ENCODE peak calls at places on chromosomes 16 and 17, in six cellular contexts. Q, G, X, R, P and A are unnamed samples.

GRCh38 chr17:21125862-21126261 is 902 bp upstream of the DHRS7B start:
- DNase-seq in Q (no peak), G (no peak), X (no peak), R (no peak), P (no peak), A (no peak)

GRCh38 chr17:33871720-33872535 is 383.2 kb upstream of the CCL2 start:
- DNase-seq in Q (no peak), G (no peak), X (no peak), R (no peak), P (peak; percentile 59), A (no peak)

GRCh38 chr17:7294614-7295153 is at the start of gene YBX2:
- DNase-seq in Q (no peak), G (peak; percentile 100), X (peak; percentile 7), R (peak; percentile 12), P (peak; percentile 66), A (peak; percentile 97)

GRCh38 chr16:8645141-8645521 is 23.6 kb downstream of the METTL22 start:
- DNase-seq in Q (no peak), G (no peak), X (no peak), R (no peak), P (no peak), A (no peak)

GRCh38 chr17:82787081-82787848 is 35.4 kb downstream of the TBCD start:
- DNase-seq in Q (no peak), G (no peak), X (no peak), R (no peak), P (peak; percentile 48), A (no peak)

GRCh38 chr17:36001109-36001735 is at the start of gene CCL15:
- DNase-seq in Q (no peak), G (peak; percentile 25), X (no peak), R (no peak), P (no peak), A (no peak)

GRCh38 chr17:37815516-37815915 is 70.7 kb upstream of the HNF1B start:
- DNase-seq in Q (no peak), G (no peak), X (no peak), R (no peak), P (no peak), A (no peak)

GRCh38 chr17:43578699-43579569 is 32.8 kb upstream of the ETV4 start:
- DNase-seq in Q (no peak), G (peak; percentile 70), X (peak; percentile 85), R (peak; percentile 81), P (peak; percentile 90), A (no peak)

GRCh38 chr16:54135361-54136275 is 151.0 kb downstream of the IRX3 start:
- DNase-seq in Q (no peak), G (no peak), X (peak; percentile 68), R (peak; percentile 59), P (peak; percentile 83), A (no peak)

DNA sequence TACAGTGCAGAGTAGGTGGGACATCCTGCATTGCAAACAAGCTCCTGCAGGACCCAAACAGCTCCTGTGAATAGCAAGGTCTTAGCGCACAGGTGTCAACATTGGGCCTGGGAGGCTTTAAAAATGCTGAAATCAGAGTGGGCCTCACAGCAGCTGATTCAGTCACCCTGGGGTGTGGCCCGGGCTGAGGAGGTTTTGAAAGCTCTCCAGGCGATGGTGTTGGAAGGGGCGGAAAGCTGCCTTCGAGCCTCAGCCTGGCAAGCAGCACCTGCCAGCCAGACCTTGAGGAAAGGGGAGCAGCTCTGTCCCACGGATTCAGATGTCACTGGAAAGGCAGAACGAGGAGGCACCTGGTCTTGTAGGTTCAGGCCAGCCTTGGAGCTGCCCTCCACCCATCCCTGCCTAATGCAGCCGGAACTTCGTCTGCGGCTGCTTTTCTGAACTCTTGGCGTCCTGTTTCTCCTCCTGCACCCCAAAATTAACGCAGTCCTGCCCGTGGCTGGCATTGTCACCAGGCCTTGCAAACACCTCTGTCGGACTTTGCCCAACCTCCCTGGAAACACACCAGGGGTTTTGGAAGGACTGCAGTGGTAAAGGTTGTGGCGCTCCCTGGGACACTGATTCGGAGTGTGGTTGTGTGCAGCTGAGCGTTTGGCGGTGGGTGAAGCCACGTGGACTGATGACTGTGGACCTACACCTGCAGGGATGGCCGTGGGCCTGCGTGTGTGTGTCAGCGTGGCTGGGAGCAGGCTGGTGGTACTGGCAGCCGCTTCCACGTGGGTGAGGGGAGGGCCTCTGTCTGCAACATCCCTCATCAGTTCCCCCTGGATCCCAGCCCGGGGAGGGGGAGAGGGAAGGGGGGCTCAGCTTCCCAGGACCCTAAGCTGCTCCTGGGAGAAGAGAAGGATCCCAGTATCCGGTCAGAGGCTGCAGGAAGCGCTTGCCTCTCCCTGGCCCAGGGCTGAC is 3.4 kb downstream of the NECAB2 start:
- DNase-seq in Q (no peak), G (no peak), X (no peak), R (no peak), P (no peak), A (no peak)
- H3K14ac ChIP-seq in Q (peak overlapping the region; percentile 79), G (no peak overlapping the region), X (no peak overlapping the region), R (no peak overlapping the region), P (no peak overlapping the region), A (no peak overlapping the region)

DNA sequence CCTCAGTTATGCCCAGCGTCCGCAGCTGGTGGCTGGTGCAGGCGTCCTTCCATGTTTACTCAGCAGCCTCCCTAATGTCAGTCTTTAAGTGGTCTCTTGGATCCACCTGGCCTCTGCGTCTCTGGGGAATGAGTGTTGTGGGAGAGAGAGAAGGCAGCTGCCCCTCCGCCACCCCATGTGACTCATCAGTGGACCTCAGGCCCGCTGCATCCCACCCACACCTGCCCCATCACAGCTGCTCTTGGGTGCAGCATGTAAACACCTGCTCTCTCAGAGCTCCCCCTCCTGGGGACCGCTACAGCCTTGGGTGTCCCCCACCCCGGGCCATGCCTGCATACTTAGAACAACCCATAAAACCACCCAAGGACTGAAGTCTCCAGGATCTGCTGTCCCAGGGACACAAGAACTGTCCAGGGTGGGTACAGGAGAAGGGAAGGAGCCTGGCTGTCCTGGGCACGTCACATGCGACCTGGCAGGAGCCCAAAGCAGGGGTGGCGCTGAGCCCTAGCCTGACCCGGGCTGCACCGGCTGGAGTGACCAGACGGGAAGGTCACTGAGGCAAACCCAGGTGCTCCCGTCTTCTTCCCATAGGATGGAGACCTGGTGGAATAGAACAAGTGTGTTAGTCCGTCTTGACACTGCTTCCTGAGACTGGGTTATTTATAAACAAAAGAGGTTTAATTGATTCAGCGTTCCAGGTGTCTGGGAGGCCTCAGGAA is 4.2 kb downstream of the C16orf90 start:
- DNase-seq in Q (no peak), G (no peak), X (no peak), R (no peak), P (no peak), A (no peak)
- H3K14ac ChIP-seq in Q (no peak overlapping the region), G (no peak overlapping the region), X (no peak overlapping the region), R (no peak overlapping the region), P (no peak overlapping the region), A (no peak overlapping the region)

GRCh38 chr16:71666264-71666663 is 40.3 kb downstream of the MARVELD3 start:
- DNase-seq in Q (no peak), G (no peak), X (no peak), R (no peak), P (no peak), A (no peak)
- H3K14ac ChIP-seq in Q (no peak overlapping the region), G (no peak overlapping the region), X (no peak overlapping the region), R (no peak overlapping the region), P (no peak overlapping the region), A (no peak overlapping the region)

GRCh38 chr17:40993856-40994255 is at the start of gene KRTAP3-3:
- DNase-seq in Q (no peak), G (no peak), X (no peak), R (no peak), P (no peak), A (no peak)

GRCh38 chr17:40996829-40997228 is 2.9 kb upstream of the KRTAP3-3 start:
- DNase-seq in Q (no peak), G (no peak), X (no peak), R (no peak), P (no peak), A (no peak)

GRCh38 chr17:40992666-40993065 is 1.3 kb downstream of the KRTAP3-3 start:
- DNase-seq in Q (no peak), G (no peak), X (no peak), R (no peak), P (no peak), A (no peak)

GRCh38 chr17:40993084-40993483 is 880 bp downstream of the KRTAP3-3 start:
- DNase-seq in Q (no peak), G (no peak), X (no peak), R (no peak), P (no peak), A (no peak)

DNA sequence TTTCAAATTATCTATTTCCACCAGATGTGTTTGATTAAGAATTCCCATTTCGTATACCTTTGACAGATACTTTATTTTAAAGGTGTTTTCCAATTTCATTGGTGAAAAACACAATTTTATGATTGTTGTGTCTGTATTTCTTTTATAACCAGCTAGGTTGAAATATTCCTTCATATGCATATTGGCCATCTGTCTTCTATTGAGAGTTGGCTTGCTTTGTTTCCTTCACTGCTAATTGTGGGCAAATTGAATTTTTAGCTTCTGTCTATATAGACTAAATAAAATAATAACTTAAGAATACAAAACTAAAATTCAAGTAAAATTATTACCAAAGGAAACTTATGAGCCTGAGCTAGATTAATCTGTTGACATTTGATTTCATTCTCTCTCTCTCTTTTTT is 1.2 kb upstream of the KRTAP3-3 start:
- DNase-seq in Q (no peak), G (no peak), X (no peak), R (no peak), P (no peak), A (no peak)
- H3K14ac ChIP-seq in Q (no peak overlapping the region), G (no peak overlapping the region), X (no peak overlapping the region), R (no peak overlapping the region), P (no peak overlapping the region), A (no peak overlapping the region)

GRCh38 chr17:62692159-62692651 is 64.7 kb downstream of the MRC2 start:
- DNase-seq in Q (no peak), G (peak; percentile 36), X (no peak), R (no peak), P (no peak), A (no peak)
- H3K14ac ChIP-seq in Q (no peak overlapping the region), G (no peak overlapping the region), X (no peak overlapping the region), R (no peak overlapping the region), P (no peak overlapping the region), A (no peak overlapping the region)

GRCh38 chr16:49821156-49821555 is 34.8 kb downstream of the ZNF423 start:
- DNase-seq in Q (no peak), G (no peak), X (no peak), R (no peak), P (no peak), A (no peak)

GRCh38 chr16:49817754-49818507 is 38.0 kb downstream of the ZNF423 start:
- DNase-seq in Q (no peak), G (no peak), X (no peak), R (no peak), P (no peak), A (no peak)

GRCh38 chr16:49821614-49822282 is 34.2 kb downstream of the ZNF423 start:
- DNase-seq in Q (no peak), G (no peak), X (no peak), R (no peak), P (no peak), A (no peak)

GRCh38 chr16:49811630-49812334 is 44.1 kb downstream of the ZNF423 start:
- DNase-seq in Q (no peak), G (no peak), X (no peak), R (peak; percentile 29), P (no peak), A (no peak)

GRCh38 chr16:49816782-49817370 is 39.0 kb downstream of the ZNF423 start:
- DNase-seq in Q (no peak), G (no peak), X (no peak), R (no peak), P (no peak), A (no peak)
- H3K14ac ChIP-seq in Q (no peak overlapping the region), G (no peak overlapping the region), X (no peak overlapping the region), R (no peak overlapping the region), P (no peak overlapping the region), A (no peak overlapping the region)

GRCh38 chr16:89062389-89063345 is 31.0 kb upstream of the ACSF3 start:
- DNase-seq in Q (no peak), G (no peak), X (no peak), R (no peak), P (no peak), A (no peak)
- H3K14ac ChIP-seq in Q (peak overlapping the region; percentile 15), G (no peak overlapping the region), X (no peak overlapping the region), R (no peak overlapping the region), P (no peak overlapping the region), A (no peak overlapping the region)